ENCODE peak calls at places on chromosomes 3 and 15, in ten cellular contexts. D is fibroblast of pulmonary artery; C is nephron progenitor cell; A is WTC11; Y is CD4-positive, alpha-beta T cell; V is gastrocnemius medialis; I is fibroblast of the aortic adventitia; R is pancreas; S is endodermal cell; Q is AG09309. O is an unnamed sample.

GRCh38 chr15:28994830-28995180 is 109.0 kb downstream of the APBA2 start:
- DNase-seq in D (no peak), Y (no peak), R (no peak), S (no peak), I (no peak), Q (no peak), V (no peak), C (no peak), A (no peak), O (no peak)

GRCh38 chr3:128969993-128970740 is 23.7 kb downstream of the CFAP92 start:
- DNase-seq in S (peak), R (peak), Y (peak), D (peak), I (peak), A (peak), C (peak), Q (no peak), V (no peak), O (peak)

GRCh38 chr15:48040166-48040817 is 80.5 kb upstream of the SLC24A5 start:
- DNase-seq in R (no peak), Y (no peak), D (peak), S (no peak), Q (peak), V (no peak), I (no peak), A (no peak), C (no peak), O (no peak)

GRCh38 chr3:147407495-147408179 is 1.3 kb upstream of the ZIC4 start:
- DNase-seq in R (no peak), D (no peak), Q (no peak), C (no peak), S (no peak), Y (no peak), V (no peak), I (no peak), A (no peak), O (no peak)

GRCh38 chr15:85306946-85307686 is 73.3 kb upstream of the AKAP13 start:
- DNase-seq in D (no peak), S (no peak), I (no peak), V (no peak), Q (no peak), C (no peak), A (no peak), R (peak), Y (no peak), O (no peak)

GRCh38 chr3:48057521-48057920 is 41.3 kb upstream of the MAP4 start:
- DNase-seq in R (no peak), S (no peak), Y (no peak), D (no peak), V (no peak), I (peak), C (no peak), A (no peak), Q (no peak), O (no peak)

GRCh38 chr15:77528290-77528967 is 104.3 kb downstream of the LINGO1 start:
- DNase-seq in Q (no peak), V (no peak), Y (no peak), C (no peak), R (peak), I (no peak), S (peak), D (no peak), A (peak), O (no peak)

GRCh38 chr15:101370330-101371024 is 75.4 kb upstream of the SNRPA1 start:
- DNase-seq in C (no peak), R (peak), S (no peak), D (no peak), V (no peak), Y (no peak), Q (no peak), A (no peak), I (no peak), O (no peak)

GRCh38 chr3:133956333-133956732 is 60.7 kb upstream of the RAB6B start:
- DNase-seq in V (no peak), D (no peak), Y (no peak), Q (no peak), I (no peak), A (no peak), R (no peak), C (no peak), S (no peak), O (no peak)

DNA sequence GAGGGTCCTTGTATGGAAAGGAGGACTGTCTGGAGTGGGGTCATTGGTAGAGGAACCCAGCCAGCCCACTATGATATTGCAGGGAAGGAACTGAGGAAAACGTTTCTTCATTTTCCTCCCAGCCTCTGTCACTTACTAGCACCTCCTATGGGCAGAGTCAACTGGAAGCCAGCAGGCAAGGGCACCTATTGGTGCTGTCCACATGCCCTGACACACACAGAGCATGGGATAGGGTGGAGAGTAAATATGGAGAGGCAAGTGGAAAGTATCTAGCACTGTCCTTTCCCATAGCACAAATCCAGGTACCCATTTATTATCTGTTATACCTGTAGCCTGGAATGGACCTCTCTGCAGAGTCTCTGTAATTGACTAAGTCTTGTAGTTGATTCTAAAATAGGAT is 285.6 kb downstream of the WDR72 start:
- DNase-seq in A (no peak), Q (no peak), Y (no peak), D (no peak), R (no peak), C (no peak), V (no peak), S (no peak), I (no peak), O (no peak)
- TF ChIP-seq CTCF in A (no peak), Q (no peak), Y (no peak), D (no peak), R (no peak), C (no peak), V (no peak), S (peak), I (no peak), O (no peak)

GRCh38 chr3:29152379-29152778 is 128.5 kb upstream of the RBMS3 start:
- DNase-seq in S (peak), I (no peak), D (no peak), V (no peak), Y (no peak), A (peak), C (no peak), R (no peak), Q (no peak), O (no peak)
- TF ChIP-seq CTCF in S (peak), I (no peak), D (no peak), V (no peak), Y (no peak), A (no peak), C (no peak), R (no peak), Q (no peak), O (no peak)

GRCh38 chr15:44199393-44199792 is 4.3 kb upstream of the FRMD5 start:
- DNase-seq in Y (no peak), I (no peak), A (no peak), R (no peak), S (no peak), C (no peak), Q (no peak), V (no peak), D (no peak), O (no peak)

GRCh38 chr15:44194397-44195150 is 497 bp downstream of the FRMD5 start:
- DNase-seq in A (no peak), C (no peak), R (peak), Y (peak), S (no peak), Q (no peak), V (no peak), D (peak), I (peak), O (peak)

GRCh38 chr15:44193651-44194396 is 1.2 kb downstream of the FRMD5 start:
- DNase-seq in R (no peak), I (peak), Y (no peak), C (peak), A (peak), S (peak), D (peak), V (no peak), Q (no peak), O (no peak)

DNA sequence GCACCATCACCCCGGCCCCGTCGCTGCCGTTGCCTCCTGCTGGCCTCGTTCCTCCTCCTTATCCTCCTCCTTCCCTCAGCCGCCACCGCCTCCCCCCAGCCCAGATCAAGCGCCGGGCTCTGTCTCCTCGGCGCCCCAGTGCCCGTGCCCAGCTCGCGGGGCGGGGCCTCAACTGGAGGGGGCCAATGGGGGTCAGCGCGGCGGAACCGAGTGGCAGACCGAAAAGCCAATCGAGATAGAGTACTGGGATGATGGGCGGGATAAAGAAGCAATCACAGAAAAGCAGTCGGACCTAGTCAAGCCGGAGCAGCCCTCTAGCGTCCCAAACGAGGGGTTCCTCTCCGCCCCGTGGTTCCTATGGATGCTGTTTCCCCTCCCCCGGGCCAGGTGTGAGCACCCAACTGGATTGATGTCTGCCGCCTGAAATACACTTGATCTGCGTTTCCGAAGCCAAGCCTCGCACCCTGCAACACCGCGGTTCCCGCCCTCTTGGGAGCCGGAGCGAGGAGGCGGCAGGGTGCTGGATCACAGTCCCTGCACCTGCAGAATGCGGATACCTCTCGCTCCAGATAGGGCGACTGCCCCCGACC is at the start of gene FRMD5:
- DNase-seq in Q (peak), R (peak), A (peak), I (peak), Y (peak), D (peak), S (peak), C (peak), V (peak), O (peak)
- TF ChIP-seq CTCF in Q (peak), R (no peak), A (no peak), I (peak), Y (no peak), D (peak), S (peak), C (peak), V (no peak), O (no peak)

DNA sequence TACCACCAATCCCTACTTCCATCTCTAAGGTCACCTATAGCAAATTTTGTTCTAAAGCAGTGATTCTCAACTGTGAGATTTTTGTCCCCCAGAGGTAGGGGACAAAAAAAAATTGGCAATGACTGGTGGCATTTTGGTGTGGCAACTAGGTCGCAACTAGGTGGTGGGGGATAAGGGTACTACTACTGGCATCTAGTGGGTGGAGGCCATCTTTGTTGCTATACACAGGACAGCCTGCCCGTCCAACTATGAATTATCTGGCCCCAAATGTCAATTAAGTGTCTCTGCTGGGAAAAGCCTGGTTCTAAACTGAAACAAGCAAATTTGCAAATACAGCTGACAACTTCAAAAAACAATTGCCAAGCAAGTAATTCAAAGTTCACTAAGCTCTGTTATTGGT is 1.4 kb downstream of the MTMR10 start:
- DNase-seq in Q (no peak), S (no peak), Y (no peak), V (no peak), D (no peak), I (no peak), A (no peak), C (no peak), R (no peak), O (no peak)
- TF ChIP-seq CTCF in Q (no peak), S (peak), Y (no peak), V (peak), D (no peak), I (peak), A (no peak), C (no peak), R (no peak), O (no peak)